ENCODE peak calls at places on chromosomes 11 and 22, in seven cellular contexts. I, E, O, Z, T, F and J are unnamed samples.

GRCh38 chr11:24386551-24387404 is 110.1 kb upstream of the LUZP2 start:
- DNase-seq in I (no peak), E (no peak), O (no peak), Z (peak), T (no peak), F (peak), J (peak)

GRCh38 chr11:113488931-113489351 is 13.7 kb upstream of the DRD2 start:
- DNase-seq in I (no peak), E (no peak), O (no peak), Z (no peak), T (no peak), F (no peak), J (no peak)

GRCh38 chr11:131737357-131737756 is 366.9 kb downstream of the NTM start:
- DNase-seq in I (no peak), E (no peak), O (no peak), Z (no peak), T (no peak), F (no peak), J (no peak)

GRCh38 chr11:75024764-75025211 is 36.1 kb downstream of the NEU3 start:
- DNase-seq in I (no peak), E (no peak), O (no peak), Z (no peak), T (no peak), F (no peak), J (no peak)

GRCh38 chr11:11569936-11570491 is 51.8 kb downstream of the GALNT18 start:
- DNase-seq in I (no peak), E (no peak), O (no peak), Z (no peak), T (no peak), F (peak), J (peak)

GRCh38 chr11:122917311-122917710 is 34.8 kb downstream of the JHY start:
- DNase-seq in I (no peak), E (no peak), O (no peak), Z (no peak), T (no peak), F (no peak), J (no peak)

GRCh38 chr22:24133187-24133965 is 47.9 kb upstream of the SUSD2 start:
- DNase-seq in I (no peak), E (peak), O (peak), Z (no peak), T (no peak), F (peak), J (no peak)

GRCh38 chr11:134098566-134099184 is 29.8 kb downstream of the JAM3 start:
- DNase-seq in I (no peak), E (no peak), O (no peak), Z (peak), T (no peak), F (peak), J (no peak)

GRCh38 chr11:35764414-35764813 is 101.8 kb downstream of the TRIM44 start:
- DNase-seq in I (no peak), E (no peak), O (no peak), Z (no peak), T (no peak), F (no peak), J (no peak)

GRCh38 chr11:116162086-116162485 is 610.7 kb downstream of the BUD13 start:
- DNase-seq in I (no peak), E (no peak), O (no peak), Z (no peak), T (no peak), F (no peak), J (peak)

GRCh38 chr11:115585361-115586024 is 81.3 kb upstream of the CADM1 start:
- DNase-seq in I (no peak), E (no peak), O (no peak), Z (no peak), T (no peak), F (no peak), J (no peak)

GRCh38 chr11:612201-612960 is 3.4 kb downstream of the IRF7 start:
- DNase-seq in I (no peak), E (no peak), O (no peak), Z (peak), T (no peak), F (peak), J (no peak)

GRCh38 chr22:40345271-40345670 is 1.0 kb upstream of the ADSL start:
- DNase-seq in I (no peak), E (no peak), O (peak), Z (peak), T (no peak), F (no peak), J (no peak)

GRCh38 chr11:96228472-96228871 is 114.5 kb downstream of the MAML2 start:
- DNase-seq in I (no peak), E (no peak), O (no peak), Z (no peak), T (no peak), F (no peak), J (no peak)